ENCODE peak calls at places on chromosomes 2 and 18, in seven cellular contexts. O, D, K, I, W, C and N are unnamed samples.

GRCh38 chr18:75437979-75438378 is 10.5 kb upstream of the SMIM21 start:
- DNase-seq in O (no peak), D (no peak), K (no peak), I (no peak), W (no peak), C (no peak), N (no peak)

GRCh38 chr2:97834610-97835009 is 121.2 kb downstream of the ZAP70 start:
- DNase-seq in O (no peak), D (no peak), K (no peak), I (no peak), W (no peak), C (no peak), N (no peak)

GRCh38 chr2:170461875-170462274 is 253.3 kb upstream of the SP5 start:
- DNase-seq in O (no peak), D (peak), K (no peak), I (no peak), W (no peak), C (no peak), N (no peak)

GRCh38 chr2:10341193-10341592 is 38.5 kb downstream of the HPCAL1 start:
- DNase-seq in O (no peak), D (no peak), K (no peak), I (peak), W (no peak), C (no peak), N (no peak)

GRCh38 chr2:230067990-230068657 is 600 bp downstream of the SLC16A14 start:
- DNase-seq in O (peak), D (peak), K (peak), I (peak), W (peak), C (peak), N (peak)

GRCh38 chr2:234710587-234710986 is 213.7 kb upstream of the ARL4C start:
- DNase-seq in O (no peak), D (no peak), K (no peak), I (no peak), W (no peak), C (peak), N (no peak)

GRCh38 chr18:24918257-24918656 is 433.7 kb downstream of the ZNF521 start:
- DNase-seq in O (no peak), D (no peak), K (no peak), I (no peak), W (no peak), C (no peak), N (no peak)

GRCh38 chr2:12452211-12452610 is 264.5 kb upstream of the TRIB2 start:
- DNase-seq in O (no peak), D (no peak), K (no peak), I (no peak), W (no peak), C (no peak), N (no peak)

GRCh38 chr2:120465012-120465700 is 119.2 kb downstream of the INHBB start:
- DNase-seq in O (no peak), D (no peak), K (no peak), I (no peak), W (no peak), C (no peak), N (no peak)

GRCh38 chr2:174563530-174564282 is 33.9 kb downstream of the WIPF1 start:
- DNase-seq in O (no peak), D (no peak), K (no peak), I (no peak), W (no peak), C (no peak), N (no peak)

GRCh38 chr2:42835577-42836371 is 43.4 kb upstream of the HAAO start:
- DNase-seq in O (no peak), D (peak), K (no peak), I (no peak), W (no peak), C (no peak), N (no peak)

GRCh38 chr18:26843760-26844159 is 21.7 kb downstream of the AQP4 start:
- DNase-seq in O (no peak), D (no peak), K (no peak), I (no peak), W (no peak), C (no peak), N (no peak)

GRCh38 chr2:10329880-10330699 is 27.4 kb downstream of the HPCAL1 start:
- DNase-seq in O (no peak), D (peak), K (no peak), I (no peak), W (no peak), C (no peak), N (peak)

GRCh38 chr2:44450806-44451205 is 89.1 kb downstream of the CAMKMT start:
- DNase-seq in O (no peak), D (no peak), K (no peak), I (no peak), W (no peak), C (no peak), N (no peak)

GRCh38 chr2:57616157-57616556 is 430.4 kb upstream of the VRK2 start:
- DNase-seq in O (no peak), D (no peak), K (no peak), I (no peak), W (no peak), C (no peak), N (no peak)

GRCh38 chr2:68734688-68735525 is at the start of gene ARHGAP25:
- DNase-seq in O (peak), D (no peak), K (no peak), I (no peak), W (no peak), C (no peak), N (peak)

GRCh38 chr2:104836253-104836652 is 17.7 kb upstream of the POU3F3 start:
- DNase-seq in O (no peak), D (peak), K (no peak), I (no peak), W (no peak), C (no peak), N (no peak)

GRCh38 chr2:75610671-75611070 is 35.9 kb upstream of the MRPL19 start:
- DNase-seq in O (no peak), D (no peak), K (no peak), I (no peak), W (no peak), C (no peak), N (no peak)

GRCh38 chr2:173238385-173238784 is 116.3 kb upstream of the CDCA7 start:
- DNase-seq in O (no peak), D (no peak), K (no peak), I (no peak), W (no peak), C (no peak), N (no peak)

GRCh38 chr18:79520473-79521390 is 125.0 kb downstream of the NFATC1 start:
- DNase-seq in O (no peak), D (no peak), K (no peak), I (no peak), W (no peak), C (no peak), N (peak)

GRCh38 chr2:27024188-27024587 is 8.6 kb upstream of the TMEM214 start:
- DNase-seq in O (no peak), D (no peak), K (no peak), I (peak), W (no peak), C (peak), N (no peak)